ENCODE peak calls at places on chromosomes 2 and 18, in eight cellular contexts. One of them, this sample, is unnamed. For H4K20me1, the result is how much of the 10 kb centered on the place peaks cover.

GRCh38 chr2:122528061-122528460 is 772.6 kb downstream of the TSN start:
- DNase-seq in astrocyte: peak
- DNase-seq in hepatocyte: no peak
- DNase-seq in fibroblast of lung: peak
- DNase-seq in mammary epithelial cell: peak
- DNase-seq in GM23338: no peak
- DNase-seq in neural progenitor cell: no peak
- DNase-seq in HCT116: no peak
- DNase-seq in this sample: no peak

GRCh38 chr2:197075754-197076337 is 149.3 kb upstream of the PGAP1 start:
- DNase-seq in GM23338: peak
- DNase-seq in mammary epithelial cell: no peak
- DNase-seq in hepatocyte: no peak
- DNase-seq in fibroblast of lung: no peak
- DNase-seq in HCT116: no peak
- DNase-seq in astrocyte: no peak
- DNase-seq in neural progenitor cell: peak
- DNase-seq in this sample: peak

GRCh38 chr18:37540424-37541121 is 25.0 kb downstream of the CELF4 start:
- DNase-seq in astrocyte: no peak
- DNase-seq in HCT116: no peak
- DNase-seq in GM23338: no peak
- DNase-seq in neural progenitor cell: no peak
- DNase-seq in hepatocyte: no peak
- DNase-seq in fibroblast of lung: no peak
- DNase-seq in mammary epithelial cell: no peak
- DNase-seq in this sample: no peak

GRCh38 chr18:39753178-39753577 is 2187.6 kb upstream of the CELF4 start:
- DNase-seq in HCT116: no peak
- DNase-seq in astrocyte: no peak
- DNase-seq in fibroblast of lung: no peak
- DNase-seq in neural progenitor cell: no peak
- DNase-seq in mammary epithelial cell: no peak
- DNase-seq in GM23338: no peak
- DNase-seq in hepatocyte: no peak
- DNase-seq in this sample: no peak

GRCh38 chr2:229586746-229587705 is 127.3 kb downstream of the DNER start:
- DNase-seq in mammary epithelial cell: peak
- DNase-seq in GM23338: peak
- DNase-seq in astrocyte: peak
- DNase-seq in neural progenitor cell: peak
- DNase-seq in fibroblast of lung: peak
- DNase-seq in HCT116: peak
- DNase-seq in hepatocyte: peak
- DNase-seq in this sample: peak

GRCh38 chr2:25615395-25615794 is 58.0 kb downstream of the DTNB start:
- DNase-seq in fibroblast of lung: no peak
- DNase-seq in neural progenitor cell: peak
- DNase-seq in HCT116: no peak
- DNase-seq in hepatocyte: no peak
- DNase-seq in GM23338: peak
- DNase-seq in astrocyte: no peak
- DNase-seq in mammary epithelial cell: no peak
- DNase-seq in this sample: no peak

GRCh38 chr2:235098273-235098672 is 146.5 kb downstream of the SH3BP4 start:
- DNase-seq in astrocyte: no peak
- DNase-seq in GM23338: peak
- DNase-seq in fibroblast of lung: peak
- DNase-seq in mammary epithelial cell: no peak
- DNase-seq in neural progenitor cell: no peak
- DNase-seq in hepatocyte: no peak
- DNase-seq in HCT116: no peak
- DNase-seq in this sample: no peak

GRCh38 chr2:235658371-235659174 is 164.7 kb downstream of the AGAP1 start:
- DNase-seq in astrocyte: no peak
- DNase-seq in hepatocyte: no peak
- DNase-seq in mammary epithelial cell: no peak
- DNase-seq in HCT116: no peak
- DNase-seq in GM23338: peak
- DNase-seq in neural progenitor cell: peak
- DNase-seq in fibroblast of lung: no peak
- DNase-seq in this sample: no peak

GRCh38 chr2:68368657-68369339 is 3.7 kb downstream of the PLEK start:
- DNase-seq in HCT116: no peak
- DNase-seq in hepatocyte: peak
- DNase-seq in mammary epithelial cell: peak
- DNase-seq in GM23338: no peak
- DNase-seq in astrocyte: peak
- DNase-seq in fibroblast of lung: peak
- DNase-seq in neural progenitor cell: peak
- DNase-seq in this sample: peak

GRCh38 chr2:232365621-232366321 is 12.8 kb upstream of the ALPP start:
- DNase-seq in HCT116: peak
- DNase-seq in mammary epithelial cell: peak
- DNase-seq in neural progenitor cell: peak
- DNase-seq in fibroblast of lung: peak
- DNase-seq in GM23338: peak
- DNase-seq in hepatocyte: peak
- DNase-seq in astrocyte: peak
- DNase-seq in this sample: peak

GRCh38 chr2:193240752-193241151 is 1046.0 kb upstream of the TMEFF2 start:
- DNase-seq in GM23338: peak
- DNase-seq in mammary epithelial cell: no peak
- DNase-seq in neural progenitor cell: peak
- DNase-seq in HCT116: no peak
- DNase-seq in astrocyte: no peak
- DNase-seq in fibroblast of lung: no peak
- DNase-seq in hepatocyte: peak
- DNase-seq in this sample: no peak

GRCh38 chr18:75003089-75003488 is 205.8 kb downstream of the PTGR3 start:
- DNase-seq in GM23338: no peak
- DNase-seq in HCT116: no peak
- DNase-seq in neural progenitor cell: no peak
- DNase-seq in hepatocyte: no peak
- DNase-seq in fibroblast of lung: peak
- DNase-seq in astrocyte: peak
- DNase-seq in mammary epithelial cell: no peak
- DNase-seq in this sample: no peak

GRCh38 chr18:46718501-46719341 is 38.1 kb downstream of the ST8SIA5 start:
- DNase-seq in neural progenitor cell: no peak
- DNase-seq in mammary epithelial cell: peak
- DNase-seq in HCT116: no peak
- DNase-seq in hepatocyte: no peak
- DNase-seq in GM23338: no peak
- DNase-seq in astrocyte: peak
- DNase-seq in fibroblast of lung: peak
- DNase-seq in this sample: no peak

GRCh38 chr18:4096501-4096900 is 358.6 kb downstream of the DLGAP1 start:
- DNase-seq in fibroblast of lung: peak
- DNase-seq in neural progenitor cell: no peak
- DNase-seq in astrocyte: peak
- DNase-seq in HCT116: no peak
- DNase-seq in hepatocyte: peak
- DNase-seq in mammary epithelial cell: peak
- DNase-seq in GM23338: no peak
- DNase-seq in this sample: no peak

GRCh38 chr18:59760212-59760997 is 63.2 kb upstream of the CCBE1 start:
- DNase-seq in hepatocyte: no peak
- DNase-seq in fibroblast of lung: peak
- DNase-seq in mammary epithelial cell: no peak
- DNase-seq in neural progenitor cell: no peak
- DNase-seq in GM23338: no peak
- DNase-seq in HCT116: no peak
- DNase-seq in astrocyte: no peak
- DNase-seq in this sample: no peak

GRCh38 chr2:28274911-28275685 is 117.6 kb upstream of the FOSL2 start:
- DNase-seq in GM23338: no peak
- DNase-seq in astrocyte: peak
- DNase-seq in mammary epithelial cell: peak
- DNase-seq in hepatocyte: peak
- DNase-seq in neural progenitor cell: peak
- DNase-seq in fibroblast of lung: peak
- DNase-seq in HCT116: peak
- DNase-seq in this sample: no peak

GRCh38 chr2:61435291-61435690 is 35.6 kb downstream of the USP34 start:
- DNase-seq in HCT116: no peak
- DNase-seq in astrocyte: no peak
- DNase-seq in hepatocyte: no peak
- DNase-seq in fibroblast of lung: no peak
- DNase-seq in GM23338: no peak
- DNase-seq in neural progenitor cell: no peak
- DNase-seq in mammary epithelial cell: no peak
- DNase-seq in this sample: no peak

GRCh38 chr2:61436092-61436491 is 34.8 kb downstream of the USP34 start:
- DNase-seq in fibroblast of lung: no peak
- DNase-seq in neural progenitor cell: no peak
- DNase-seq in HCT116: no peak
- DNase-seq in hepatocyte: no peak
- DNase-seq in GM23338: no peak
- DNase-seq in mammary epithelial cell: no peak
- DNase-seq in astrocyte: no peak
- DNase-seq in this sample: no peak

GRCh38 chr2:61433606-61434005 is 37.3 kb downstream of the USP34 start:
- DNase-seq in GM23338: peak
- DNase-seq in mammary epithelial cell: no peak
- DNase-seq in hepatocyte: no peak
- DNase-seq in HCT116: no peak
- DNase-seq in fibroblast of lung: no peak
- DNase-seq in astrocyte: no peak
- DNase-seq in neural progenitor cell: no peak
- DNase-seq in this sample: no peak

GRCh38 chr2:61432990-61433389 is 37.9 kb downstream of the USP34 start:
- DNase-seq in HCT116: no peak
- DNase-seq in fibroblast of lung: no peak
- DNase-seq in astrocyte: no peak
- DNase-seq in mammary epithelial cell: no peak
- DNase-seq in hepatocyte: peak
- DNase-seq in GM23338: no peak
- DNase-seq in neural progenitor cell: no peak
- DNase-seq in this sample: no peak

DNA sequence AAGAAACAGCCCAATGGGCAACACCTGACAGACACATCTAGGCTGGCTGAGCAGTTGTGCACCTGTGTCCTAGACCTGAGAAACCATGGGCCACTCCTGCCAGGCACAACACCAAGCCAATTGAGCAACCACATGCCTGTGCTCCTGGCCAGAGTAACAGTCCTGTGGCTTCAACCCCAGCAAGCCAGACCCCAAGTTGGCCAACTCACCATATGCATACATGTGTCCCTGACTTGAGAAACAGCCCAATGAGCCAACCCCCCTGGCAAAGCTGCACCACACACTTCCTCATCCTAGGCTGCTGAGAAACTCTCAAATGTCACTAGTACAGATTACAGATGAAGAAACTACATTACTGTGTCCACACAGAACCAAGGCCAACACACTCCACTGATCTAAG is 36.6 kb downstream of the USP34 start:
- DNase-seq in astrocyte: no peak
- DNase-seq in GM23338: no peak
- DNase-seq in mammary epithelial cell: no peak
- DNase-seq in neural progenitor cell: no peak
- DNase-seq in fibroblast of lung: no peak
- DNase-seq in hepatocyte: no peak
- DNase-seq in HCT116: no peak
- DNase-seq in this sample: peak
- H4K20me1 ChIP-seq in astrocyte: half or more
- H4K20me1 ChIP-seq in GM23338: half or more
- H4K20me1 ChIP-seq in mammary epithelial cell: under half
- H4K20me1 ChIP-seq in neural progenitor cell: under half
- H4K20me1 ChIP-seq in fibroblast of lung: under half
- H4K20me1 ChIP-seq in hepatocyte: half or more
- H4K20me1 ChIP-seq in HCT116: under half
- H4K20me1 ChIP-seq in this sample: under half

DNA sequence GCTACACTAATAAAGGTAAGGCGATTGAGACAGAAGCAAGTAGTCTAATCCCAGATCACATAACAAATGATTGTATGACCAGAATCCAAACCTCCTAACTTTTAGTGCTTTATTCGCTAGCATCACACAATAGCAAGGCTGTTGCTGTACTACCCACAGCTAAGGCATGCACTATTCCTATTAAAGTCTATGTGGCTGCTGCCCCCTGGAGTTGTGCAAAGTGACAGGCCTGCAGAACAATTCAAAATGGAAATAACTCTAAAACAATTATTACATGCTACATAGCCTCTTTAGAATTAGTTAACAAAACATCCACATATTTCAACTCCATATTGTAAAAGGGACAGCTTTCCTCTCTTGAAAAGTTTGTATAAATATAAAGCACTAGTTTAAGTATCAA is 6.0 kb downstream of the ERBB4 start:
- DNase-seq in neural progenitor cell: no peak
- DNase-seq in astrocyte: no peak
- DNase-seq in HCT116: no peak
- DNase-seq in GM23338: peak
- DNase-seq in hepatocyte: no peak
- DNase-seq in fibroblast of lung: no peak
- DNase-seq in mammary epithelial cell: no peak
- DNase-seq in this sample: no peak
- H4K20me1 ChIP-seq in neural progenitor cell: under half
- H4K20me1 ChIP-seq in astrocyte: under half
- H4K20me1 ChIP-seq in HCT116: under half
- H4K20me1 ChIP-seq in GM23338: under half
- H4K20me1 ChIP-seq in hepatocyte: under half
- H4K20me1 ChIP-seq in fibroblast of lung: under half
- H4K20me1 ChIP-seq in mammary epithelial cell: under half
- H4K20me1 ChIP-seq in this sample: under half

DNA sequence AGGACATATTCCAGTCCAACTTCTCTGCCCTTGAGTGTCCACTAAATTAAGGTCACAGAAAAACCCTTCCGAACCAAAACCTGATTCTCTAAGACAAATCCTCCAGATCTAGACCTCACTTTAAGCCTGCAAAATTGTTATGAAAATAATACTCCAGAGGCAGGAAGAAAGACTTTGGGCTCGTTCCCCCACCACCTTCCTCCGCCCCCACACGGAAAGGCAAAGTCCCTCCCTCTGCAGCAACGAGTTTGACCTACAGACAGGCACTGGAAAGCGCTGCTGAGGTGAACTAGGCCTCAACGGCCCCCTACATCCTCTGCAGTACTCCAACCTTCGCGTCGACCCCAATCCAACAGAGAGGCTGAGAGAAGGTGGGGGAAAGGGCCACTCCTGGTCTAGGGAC is 808 bp downstream of the ATP5MC3 start:
- DNase-seq in mammary epithelial cell: peak
- DNase-seq in HCT116: no peak
- DNase-seq in astrocyte: peak
- DNase-seq in neural progenitor cell: no peak
- DNase-seq in hepatocyte: peak
- DNase-seq in GM23338: peak
- DNase-seq in fibroblast of lung: peak
- DNase-seq in this sample: peak
- H4K20me1 ChIP-seq in mammary epithelial cell: under half
- H4K20me1 ChIP-seq in HCT116: under half
- H4K20me1 ChIP-seq in astrocyte: under half
- H4K20me1 ChIP-seq in neural progenitor cell: under half
- H4K20me1 ChIP-seq in hepatocyte: under half
- H4K20me1 ChIP-seq in GM23338: under half
- H4K20me1 ChIP-seq in fibroblast of lung: under half
- H4K20me1 ChIP-seq in this sample: under half

DNA sequence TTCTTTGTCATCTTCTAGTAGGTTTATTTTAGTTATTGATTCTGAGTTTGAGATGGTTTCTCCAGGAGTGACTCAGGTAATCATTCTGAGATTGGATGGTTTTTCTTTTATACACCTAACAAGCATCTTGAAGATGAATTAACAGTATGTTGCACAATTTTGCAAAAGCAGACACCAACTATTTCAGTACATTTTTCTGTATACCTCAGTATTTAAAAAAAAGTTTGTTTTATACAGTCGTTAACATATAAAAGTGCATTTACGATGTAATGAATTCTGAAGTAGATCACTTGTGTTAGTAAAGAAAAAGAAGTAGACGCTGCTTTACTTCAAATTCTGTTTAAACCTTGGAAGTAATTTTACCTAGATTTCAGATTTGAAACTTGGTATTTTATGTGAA is 3.0 kb downstream of the VAPA start:
- DNase-seq in GM23338: no peak
- DNase-seq in HCT116: no peak
- DNase-seq in mammary epithelial cell: no peak
- DNase-seq in neural progenitor cell: no peak
- DNase-seq in astrocyte: no peak
- DNase-seq in hepatocyte: no peak
- DNase-seq in fibroblast of lung: no peak
- DNase-seq in this sample: no peak
- H4K20me1 ChIP-seq in GM23338: under half
- H4K20me1 ChIP-seq in HCT116: half or more
- H4K20me1 ChIP-seq in mammary epithelial cell: under half
- H4K20me1 ChIP-seq in neural progenitor cell: half or more
- H4K20me1 ChIP-seq in astrocyte: half or more
- H4K20me1 ChIP-seq in hepatocyte: half or more
- H4K20me1 ChIP-seq in fibroblast of lung: under half
- H4K20me1 ChIP-seq in this sample: half or more